ENCODE peak calls at places on chromosomes 3 and 15, in seven cellular contexts. M is stomach; T is nephron progenitor cell; N is mesothelial cell of epicardium; Q is stimulated activated CD4-positive, alpha-beta T cell treated with anti-CD3 and anti-CD28 coated beads, TNF-alpha, amount 100 ng/mL, for 1 hour; J is posterior cingulate gyrus; V is ELR. F is an unnamed sample.

GRCh38 chr3:148648685-148649352 is 48.9 kb upstream of the AGTR1 start:
- DNase-seq in M (no peak), T (no peak), N (no peak), Q (no peak), J (no peak), V (peak), F (no peak)

GRCh38 chr3:9175421-9175820 is 74.0 kb downstream of the SRGAP3 start:
- DNase-seq in M (peak), T (no peak), N (peak), Q (no peak), J (no peak), V (peak), F (no peak)

GRCh38 chr3:12420393-12420792 is 63.9 kb upstream of the TSEN2 start:
- DNase-seq in M (no peak), T (no peak), N (no peak), Q (no peak), J (no peak), V (no peak), F (no peak)

GRCh38 chr3:72964633-72965032 is 32.0 kb upstream of the PPP4R2 start:
- DNase-seq in M (no peak), T (no peak), N (no peak), Q (no peak), J (no peak), V (no peak), F (no peak)

GRCh38 chr3:153209596-153209995 is 47.6 kb downstream of the RAP2B start:
- DNase-seq in M (no peak), T (no peak), N (no peak), Q (no peak), J (no peak), V (peak), F (no peak)

GRCh38 chr15:98755138-98755537 is 106.8 kb downstream of the IGF1R start:
- DNase-seq in M (no peak), T (no peak), N (no peak), Q (no peak), J (no peak), V (peak), F (no peak)

GRCh38 chr3:185733980-185734724 is 90.7 kb downstream of the IGF2BP2 start:
- DNase-seq in M (peak), T (peak), N (no peak), Q (no peak), J (no peak), V (peak), F (no peak)

GRCh38 chr15:85541744-85542143 is 161.3 kb downstream of the AKAP13 start:
- DNase-seq in M (no peak), T (no peak), N (no peak), Q (no peak), J (no peak), V (no peak), F (no peak)

GRCh38 chr15:89127054-89127702 is 38.9 kb downstream of the ABHD2 start:
- DNase-seq in M (no peak), T (no peak), N (no peak), Q (no peak), J (no peak), V (peak), F (no peak)

GRCh38 chr3:53030864-53031445 is 14.9 kb downstream of the SFMBT1 start:
- DNase-seq in M (no peak), T (no peak), N (no peak), Q (peak), J (no peak), V (no peak), F (no peak)

GRCh38 chr3:166171695-166172094 is 334.5 kb upstream of the BCHE start:
- DNase-seq in M (no peak), T (no peak), N (no peak), Q (no peak), J (no peak), V (no peak), F (no peak)